ENCODE peak calls at places on chromosomes 6 and 20, in five cellular contexts. One of them, this sample, is unnamed.

GRCh38 chr20:38706482-38706881 is 17.8 kb upstream of the SLC32A1 start:
- DNase-seq in ovary: no peak
- DNase-seq in fibroblast of the aortic adventitia: no peak
- DNase-seq in OCI-LY7: no peak
- DNase-seq in naive thymus-derived CD4-positive, alpha-beta T cell: no peak
- DNase-seq in this sample: no peak

GRCh38 chr6:165098165-165098564 is 211.2 kb downstream of the C6orf118 start:
- DNase-seq in ovary: no peak
- DNase-seq in fibroblast of the aortic adventitia: no peak
- DNase-seq in OCI-LY7: peak; percentile 10
- DNase-seq in naive thymus-derived CD4-positive, alpha-beta T cell: no peak
- DNase-seq in this sample: no peak

GRCh38 chr6:46015119-46015968 is at the start of gene CLIC5:
- DNase-seq in ovary: no peak
- DNase-seq in fibroblast of the aortic adventitia: no peak
- DNase-seq in OCI-LY7: no peak
- DNase-seq in naive thymus-derived CD4-positive, alpha-beta T cell: peak; percentile 13
- DNase-seq in this sample: peak; percentile 38

GRCh38 chr20:52105045-52105572 is 86.5 kb downstream of the ZFP64 start:
- DNase-seq in ovary: no peak
- DNase-seq in fibroblast of the aortic adventitia: peak; percentile 27
- DNase-seq in OCI-LY7: no peak
- DNase-seq in naive thymus-derived CD4-positive, alpha-beta T cell: no peak
- DNase-seq in this sample: no peak

GRCh38 chr6:155154158-155154830 is 109.5 kb upstream of the CLDN20 start:
- DNase-seq in ovary: no peak
- DNase-seq in fibroblast of the aortic adventitia: peak; percentile 88
- DNase-seq in OCI-LY7: no peak
- DNase-seq in naive thymus-derived CD4-positive, alpha-beta T cell: no peak
- DNase-seq in this sample: no peak

GRCh38 chr6:131255434-131255833 is 120.2 kb downstream of the AKAP7 start:
- DNase-seq in ovary: no peak
- DNase-seq in fibroblast of the aortic adventitia: no peak
- DNase-seq in OCI-LY7: peak; percentile 10
- DNase-seq in naive thymus-derived CD4-positive, alpha-beta T cell: no peak
- DNase-seq in this sample: no peak

GRCh38 chr6:121443953-121444590 is 8.6 kb downstream of the GJA1 start:
- DNase-seq in ovary: no peak
- DNase-seq in fibroblast of the aortic adventitia: peak; percentile 38
- DNase-seq in OCI-LY7: no peak
- DNase-seq in naive thymus-derived CD4-positive, alpha-beta T cell: no peak
- DNase-seq in this sample: no peak

GRCh38 chr20:61758556-61759200 is 307.0 kb downstream of the TAF4 start:
- DNase-seq in ovary: no peak
- DNase-seq in fibroblast of the aortic adventitia: no peak
- DNase-seq in OCI-LY7: no peak
- DNase-seq in naive thymus-derived CD4-positive, alpha-beta T cell: no peak
- DNase-seq in this sample: no peak

GRCh38 chr6:111951439-111952140 is 78.3 kb upstream of the FYN start:
- DNase-seq in ovary: no peak
- DNase-seq in fibroblast of the aortic adventitia: peak; percentile 73
- DNase-seq in OCI-LY7: no peak
- DNase-seq in naive thymus-derived CD4-positive, alpha-beta T cell: no peak
- DNase-seq in this sample: no peak

GRCh38 chr6:170127151-170127550 is 163.7 kb downstream of the DLL1 start:
- DNase-seq in ovary: no peak
- DNase-seq in fibroblast of the aortic adventitia: no peak
- DNase-seq in OCI-LY7: no peak
- DNase-seq in naive thymus-derived CD4-positive, alpha-beta T cell: no peak
- DNase-seq in this sample: no peak

GRCh38 chr6:170440437-170440836 is 112.7 kb downstream of the PSMB1 start:
- DNase-seq in ovary: no peak
- DNase-seq in fibroblast of the aortic adventitia: no peak
- DNase-seq in OCI-LY7: no peak
- DNase-seq in naive thymus-derived CD4-positive, alpha-beta T cell: no peak
- DNase-seq in this sample: no peak

GRCh38 chr6:167141667-167142432 is 15.9 kb downstream of the GPR31 start:
- DNase-seq in ovary: peak; percentile 35
- DNase-seq in fibroblast of the aortic adventitia: peak; percentile 5
- DNase-seq in OCI-LY7: peak; percentile 75
- DNase-seq in naive thymus-derived CD4-positive, alpha-beta T cell: peak; percentile 41
- DNase-seq in this sample: peak; percentile 42

GRCh38 chr20:64161595-64162238 is 2.5 kb upstream of the MYT1 start:
- DNase-seq in ovary: peak; percentile 21
- DNase-seq in fibroblast of the aortic adventitia: peak; percentile 53
- DNase-seq in OCI-LY7: no peak
- DNase-seq in naive thymus-derived CD4-positive, alpha-beta T cell: no peak
- DNase-seq in this sample: no peak

GRCh38 chr20:58700121-58700780 is 7.7 kb downstream of the NPEPL1 start:
- DNase-seq in ovary: no peak
- DNase-seq in fibroblast of the aortic adventitia: peak; percentile 37
- DNase-seq in OCI-LY7: no peak
- DNase-seq in naive thymus-derived CD4-positive, alpha-beta T cell: no peak
- DNase-seq in this sample: no peak

GRCh38 chr20:50237349-50237748 is 46.7 kb downstream of the CEBPB start:
- DNase-seq in ovary: no peak
- DNase-seq in fibroblast of the aortic adventitia: no peak
- DNase-seq in OCI-LY7: no peak
- DNase-seq in naive thymus-derived CD4-positive, alpha-beta T cell: no peak
- DNase-seq in this sample: no peak

GRCh38 chr6:150899231-150899630 is 33.7 kb downstream of the MTHFD1L start:
- DNase-seq in ovary: no peak
- DNase-seq in fibroblast of the aortic adventitia: peak; percentile 60
- DNase-seq in OCI-LY7: no peak
- DNase-seq in naive thymus-derived CD4-positive, alpha-beta T cell: no peak
- DNase-seq in this sample: no peak

GRCh38 chr20:38201356-38201755 is 36.3 kb upstream of the TGM2 start:
- DNase-seq in ovary: no peak
- DNase-seq in fibroblast of the aortic adventitia: peak; percentile 74
- DNase-seq in OCI-LY7: no peak
- DNase-seq in naive thymus-derived CD4-positive, alpha-beta T cell: no peak
- DNase-seq in this sample: no peak

GRCh38 chr6:161169690-161170089 is 104.2 kb downstream of the AGPAT4 start:
- DNase-seq in ovary: peak; percentile 53
- DNase-seq in fibroblast of the aortic adventitia: peak; percentile 53
- DNase-seq in OCI-LY7: peak; percentile 8
- DNase-seq in naive thymus-derived CD4-positive, alpha-beta T cell: no peak
- DNase-seq in this sample: no peak

GRCh38 chr6:97282238-97282725 is 734 bp downstream of the MMS22L start:
- DNase-seq in ovary: no peak
- DNase-seq in fibroblast of the aortic adventitia: no peak
- DNase-seq in OCI-LY7: peak; percentile 23
- DNase-seq in naive thymus-derived CD4-positive, alpha-beta T cell: no peak
- DNase-seq in this sample: no peak

GRCh38 chr20:58251979-58252591 is 23.6 kb upstream of the ANKRD60 start:
- DNase-seq in ovary: no peak
- DNase-seq in fibroblast of the aortic adventitia: peak; percentile 81
- DNase-seq in OCI-LY7: no peak
- DNase-seq in naive thymus-derived CD4-positive, alpha-beta T cell: no peak
- DNase-seq in this sample: no peak

GRCh38 chr6:121504227-121504626 is 68.8 kb downstream of the GJA1 start:
- DNase-seq in ovary: no peak
- DNase-seq in fibroblast of the aortic adventitia: peak; percentile 86
- DNase-seq in OCI-LY7: no peak
- DNase-seq in naive thymus-derived CD4-positive, alpha-beta T cell: no peak
- DNase-seq in this sample: no peak

GRCh38 chr6:41894366-41895299 is 542 bp downstream of the USP49 start:
- DNase-seq in ovary: no peak
- DNase-seq in fibroblast of the aortic adventitia: no peak
- DNase-seq in OCI-LY7: no peak
- DNase-seq in naive thymus-derived CD4-positive, alpha-beta T cell: no peak
- DNase-seq in this sample: no peak

GRCh38 chr6:85669735-85670194 is 27.1 kb upstream of the SYNCRIP start:
- DNase-seq in ovary: no peak
- DNase-seq in fibroblast of the aortic adventitia: no peak
- DNase-seq in OCI-LY7: peak; percentile 57
- DNase-seq in naive thymus-derived CD4-positive, alpha-beta T cell: no peak
- DNase-seq in this sample: no peak

GRCh38 chr6:126293891-126294524 is 45.9 kb upstream of the CENPW start:
- DNase-seq in ovary: no peak
- DNase-seq in fibroblast of the aortic adventitia: peak; percentile 9
- DNase-seq in OCI-LY7: no peak
- DNase-seq in naive thymus-derived CD4-positive, alpha-beta T cell: no peak
- DNase-seq in this sample: no peak

GRCh38 chr6:116975600-116975999 is 98.6 kb downstream of the RFX6 start:
- DNase-seq in ovary: no peak
- DNase-seq in fibroblast of the aortic adventitia: no peak
- DNase-seq in OCI-LY7: no peak
- DNase-seq in naive thymus-derived CD4-positive, alpha-beta T cell: no peak
- DNase-seq in this sample: no peak

GRCh38 chr6:16238057-16238657 is at the start of gene GMPR:
- DNase-seq in ovary: peak; percentile 83
- DNase-seq in fibroblast of the aortic adventitia: peak; percentile 59
- DNase-seq in OCI-LY7: no peak
- DNase-seq in naive thymus-derived CD4-positive, alpha-beta T cell: peak; percentile 57
- DNase-seq in this sample: peak; percentile 78

GRCh38 chr6:81995548-81996289 is 243.2 kb upstream of the TENT5A start:
- DNase-seq in ovary: no peak
- DNase-seq in fibroblast of the aortic adventitia: peak; percentile 64
- DNase-seq in OCI-LY7: no peak
- DNase-seq in naive thymus-derived CD4-positive, alpha-beta T cell: no peak
- DNase-seq in this sample: no peak
- H3K4me3 ChIP-seq in ovary: no peak overlapping the region
- H3K4me3 ChIP-seq in fibroblast of the aortic adventitia: no peak overlapping the region
- H3K4me3 ChIP-seq in OCI-LY7: no peak overlapping the region
- H3K4me3 ChIP-seq in naive thymus-derived CD4-positive, alpha-beta T cell: no peak overlapping the region
- H3K4me3 ChIP-seq in this sample: no peak overlapping the region

GRCh38 chr20:59787186-59787890 is 146.1 kb downstream of the SYCP2 start:
- DNase-seq in ovary: no peak
- DNase-seq in fibroblast of the aortic adventitia: no peak
- DNase-seq in OCI-LY7: no peak
- DNase-seq in naive thymus-derived CD4-positive, alpha-beta T cell: no peak
- DNase-seq in this sample: no peak
- H3K4me3 ChIP-seq in ovary: no peak overlapping the region
- H3K4me3 ChIP-seq in fibroblast of the aortic adventitia: no peak overlapping the region
- H3K4me3 ChIP-seq in OCI-LY7: no peak overlapping the region
- H3K4me3 ChIP-seq in naive thymus-derived CD4-positive, alpha-beta T cell: no peak overlapping the region
- H3K4me3 ChIP-seq in this sample: no peak overlapping the region

GRCh38 chr6:82240191-82240590 is 7.4 kb downstream of the IBTK start:
- DNase-seq in ovary: no peak
- DNase-seq in fibroblast of the aortic adventitia: no peak
- DNase-seq in OCI-LY7: no peak
- DNase-seq in naive thymus-derived CD4-positive, alpha-beta T cell: no peak
- DNase-seq in this sample: no peak

GRCh38 chr6:82246370-82246769 is 1.2 kb downstream of the IBTK start:
- DNase-seq in ovary: peak; percentile 9
- DNase-seq in fibroblast of the aortic adventitia: no peak
- DNase-seq in OCI-LY7: no peak
- DNase-seq in naive thymus-derived CD4-positive, alpha-beta T cell: no peak
- DNase-seq in this sample: no peak

GRCh38 chr6:82245376-82245775 is 2.2 kb downstream of the IBTK start:
- DNase-seq in ovary: no peak
- DNase-seq in fibroblast of the aortic adventitia: no peak
- DNase-seq in OCI-LY7: no peak
- DNase-seq in naive thymus-derived CD4-positive, alpha-beta T cell: no peak
- DNase-seq in this sample: no peak

GRCh38 chr6:82246802-82247633 is 526 bp downstream of the IBTK start:
- DNase-seq in ovary: peak; percentile 10
- DNase-seq in fibroblast of the aortic adventitia: peak; percentile 45
- DNase-seq in OCI-LY7: peak; percentile 63
- DNase-seq in naive thymus-derived CD4-positive, alpha-beta T cell: no peak
- DNase-seq in this sample: peak; percentile 64

DNA sequence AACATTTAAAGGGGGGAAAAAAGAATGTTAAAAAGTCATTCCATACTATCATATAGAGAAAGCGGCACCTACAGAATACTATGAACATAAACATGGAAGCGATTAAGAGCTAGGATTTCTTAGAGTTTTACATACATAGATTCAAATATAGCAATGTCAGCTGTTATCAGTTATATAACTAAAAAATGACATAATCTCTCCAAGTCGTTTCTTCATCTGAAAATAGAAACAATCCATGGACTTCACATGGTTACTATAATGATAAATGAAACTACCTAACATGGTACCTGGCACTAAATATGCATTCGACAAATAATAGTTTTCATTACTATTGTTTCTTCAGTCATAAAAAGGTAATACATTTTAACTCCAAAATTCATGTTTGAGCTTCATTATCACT is 3.7 kb downstream of the IBTK start:
- DNase-seq in ovary: no peak
- DNase-seq in fibroblast of the aortic adventitia: no peak
- DNase-seq in OCI-LY7: no peak
- DNase-seq in naive thymus-derived CD4-positive, alpha-beta T cell: no peak
- DNase-seq in this sample: no peak
- H3K4me3 ChIP-seq in ovary: no peak overlapping the region
- H3K4me3 ChIP-seq in fibroblast of the aortic adventitia: no peak overlapping the region
- H3K4me3 ChIP-seq in OCI-LY7: no peak overlapping the region
- H3K4me3 ChIP-seq in naive thymus-derived CD4-positive, alpha-beta T cell: no peak overlapping the region
- H3K4me3 ChIP-seq in this sample: no peak overlapping the region

GRCh38 chr6:108982154-108983113 is 112.2 kb downstream of the SESN1 start:
- DNase-seq in ovary: no peak
- DNase-seq in fibroblast of the aortic adventitia: no peak
- DNase-seq in OCI-LY7: no peak
- DNase-seq in naive thymus-derived CD4-positive, alpha-beta T cell: no peak
- DNase-seq in this sample: no peak
- H3K4me3 ChIP-seq in ovary: no peak overlapping the region
- H3K4me3 ChIP-seq in fibroblast of the aortic adventitia: no peak overlapping the region
- H3K4me3 ChIP-seq in OCI-LY7: no peak overlapping the region
- H3K4me3 ChIP-seq in naive thymus-derived CD4-positive, alpha-beta T cell: no peak overlapping the region
- H3K4me3 ChIP-seq in this sample: no peak overlapping the region

This sample was measured in lung.